ENCODE peak calls at places on chromosomes 6 and 20, in six cellular contexts. G, K, U, D, Z and T are unnamed samples.

GRCh38 chr20:19572031-19572430 is 186.0 kb upstream of the RIN2 start:
- DNase-seq in D (no peak), Z (no peak), G (no peak), U (no peak), K (no peak), T (no peak)

GRCh38 chr6:151400473-151400872 is 9.1 kb upstream of the ZBTB2 start:
- DNase-seq in G (no peak), D (no peak), K (no peak), Z (no peak), U (no peak), T (no peak)

GRCh38 chr6:139124887-139125672 is 9.8 kb upstream of the HECA start:
- DNase-seq in U (no peak), D (peak), K (peak), Z (peak), G (no peak), T (peak)

GRCh38 chr6:157328108-157328692 is 4.9 kb upstream of the TMEM242 start:
- DNase-seq in K (no peak), G (no peak), U (no peak), Z (no peak), D (no peak), T (no peak)

GRCh38 chr6:44008821-44009370 is 118.4 kb downstream of the MRPL14 start:
- DNase-seq in G (no peak), Z (no peak), U (peak), D (no peak), K (no peak), T (no peak)

GRCh38 chr20:18190466-18191233 is 53.0 kb downstream of the KAT14 start:
- DNase-seq in G (no peak), U (no peak), Z (no peak), D (peak), K (no peak), T (no peak)

GRCh38 chr6:111642463-111643158 is 36.9 kb upstream of the TRAF3IP2 start:
- DNase-seq in K (no peak), G (no peak), D (peak), U (no peak), Z (no peak), T (peak)

GRCh38 chr6:126182650-126183311 is 157.1 kb upstream of the CENPW start:
- DNase-seq in U (no peak), G (no peak), D (no peak), Z (no peak), K (no peak), T (no peak)

GRCh38 chr6:48747040-48747439 is 636.0 kb upstream of the PTCHD4 start:
- DNase-seq in G (no peak), D (no peak), Z (no peak), U (no peak), K (no peak), T (no peak)

GRCh38 chr20:1998193-1998520 is 4.3 kb upstream of the PDYN start:
- DNase-seq in U (no peak), Z (no peak), K (no peak), G (no peak), D (no peak), T (no peak)

GRCh38 chr6:101393291-101394251 is at the start of gene GRIK2:
- DNase-seq in K (no peak), Z (no peak), G (no peak), D (peak), U (peak), T (no peak)

GRCh38 chr6:44074383-44075136 is 52.7 kb downstream of the MRPL14 start:
- DNase-seq in U (peak), G (no peak), Z (peak), D (peak), K (peak), T (peak)

GRCh38 chr6:8234316-8234715 is 132.0 kb upstream of the EEF1E1 start:
- DNase-seq in Z (no peak), G (no peak), D (no peak), K (no peak), U (no peak), T (no peak)

GRCh38 chr6:137076277-137077068 is 31.7 kb upstream of the IL20RA start:
- DNase-seq in Z (peak), G (no peak), U (no peak), D (peak), K (peak), T (peak)

GRCh38 chr6:106620931-106621672 is 8.2 kb downstream of the RTN4IP1 start:
- DNase-seq in G (no peak), D (no peak), U (no peak), K (no peak), Z (no peak), T (no peak)

GRCh38 chr6:128827675-128828464 is 55.1 kb upstream of the LAMA2 start:
- DNase-seq in U (no peak), Z (no peak), D (no peak), K (no peak), G (no peak), T (no peak)

GRCh38 chr6:35511183-35511941 is 1.3 kb downstream of the TULP1 start:
- DNase-seq in G (no peak), Z (no peak), U (no peak), D (no peak), K (no peak), T (no peak)

GRCh38 chr6:71082033-71082620 is 125.3 kb upstream of the B3GAT2 start:
- DNase-seq in G (no peak), U (no peak), K (no peak), Z (no peak), D (no peak), T (no peak)

GRCh38 chr6:105102186-105102585 is 77.6 kb downstream of the POPDC3 start:
- DNase-seq in K (no peak), U (no peak), D (no peak), Z (no peak), G (no peak), T (no peak)

GRCh38 chr6:37375376-37375775 is 21.6 kb downstream of the RNF8 start:
- DNase-seq in D (no peak), G (no peak), U (no peak), Z (no peak), K (no peak), T (no peak)

GRCh38 chr6:3250278-3250677 is 8.5 kb upstream of the PSMG4 start:
- DNase-seq in G (no peak), U (no peak), D (no peak), K (no peak), Z (no peak), T (no peak)

GRCh38 chr6:32244946-32245398 is 21.1 kb upstream of the NOTCH4 start:
- DNase-seq in K (peak), G (no peak), U (peak), Z (peak), D (peak), T (peak)

GRCh38 chr6:15349379-15349778 is 103.5 kb downstream of the JARID2 start:
- DNase-seq in U (no peak), G (no peak), K (no peak), Z (no peak), D (no peak), T (no peak)

GRCh38 chr6:35080016-35080680 is 61.0 kb downstream of the TCP11 start:
- DNase-seq in U (no peak), G (no peak), K (no peak), Z (no peak), D (no peak), T (no peak)

GRCh38 chr6:16721977-16722376 is 39.3 kb downstream of the ATXN1 start:
- DNase-seq in G (no peak), Z (no peak), D (no peak), U (no peak), K (no peak), T (no peak)

GRCh38 chr6:129567374-129567773 is 142.6 kb downstream of the ARHGAP18 start:
- DNase-seq in G (no peak), D (peak), K (no peak), U (no peak), Z (no peak), T (peak)

GRCh38 chr20:10280016-10280908 is 61.6 kb downstream of the SNAP25 start:
- DNase-seq in D (no peak), K (no peak), G (no peak), U (no peak), Z (no peak), T (no peak)

GRCh38 chr20:19423097-19423891 is 210.9 kb downstream of the SLC24A3 start:
- DNase-seq in G (no peak), U (no peak), Z (no peak), K (no peak), D (no peak), T (no peak)

GRCh38 chr20:41098703-41099250 is 38.6 kb upstream of the PLCG1 start:
- DNase-seq in U (no peak), D (no peak), K (no peak), G (no peak), Z (no peak), T (no peak)